ENCODE peak calls at places on chromosomes 12 and 14, in six cellular contexts. One of them, this sample, is unnamed.
A peak's percentile ranks its signal among the peaks of the same experiment; 100 is the strongest.

GRCh38 chr14:100488057-100488456 is 99.2 kb downstream of the BEGAIN start:
- DNase-seq in OCI-LY7: peak; percentile 20
- DNase-seq in breast epithelium: no peak
- DNase-seq in stomach: no peak
- DNase-seq in mesenchymal stem cell: no peak
- DNase-seq in fibroblast of lung: no peak
- DNase-seq in this sample: no peak

GRCh38 chr14:54902521-54903420 is at the start of gene GCH1:
- DNase-seq in OCI-LY7: peak; percentile 86
- DNase-seq in breast epithelium: peak; percentile 46
- DNase-seq in stomach: peak; percentile 86
- DNase-seq in mesenchymal stem cell: peak; percentile 79
- DNase-seq in fibroblast of lung: peak; percentile 35
- DNase-seq in this sample: no peak

GRCh38 chr12:41795910-41796309 is 348.8 kb downstream of the GXYLT1 start:
- DNase-seq in OCI-LY7: no peak
- DNase-seq in breast epithelium: no peak
- DNase-seq in stomach: no peak
- DNase-seq in mesenchymal stem cell: no peak
- DNase-seq in fibroblast of lung: no peak
- DNase-seq in this sample: no peak

GRCh38 chr12:59937148-59937547 is 341.3 kb downstream of the SLC16A7 start:
- DNase-seq in OCI-LY7: no peak
- DNase-seq in breast epithelium: no peak
- DNase-seq in stomach: no peak
- DNase-seq in mesenchymal stem cell: no peak
- DNase-seq in fibroblast of lung: peak; percentile 59
- DNase-seq in this sample: no peak

GRCh38 chr12:112906712-112907414 is at the start of gene OAS1:
- DNase-seq in OCI-LY7: peak; percentile 80
- DNase-seq in breast epithelium: peak; percentile 26
- DNase-seq in stomach: peak; percentile 35
- DNase-seq in mesenchymal stem cell: peak; percentile 58
- DNase-seq in fibroblast of lung: peak; percentile 14
- DNase-seq in this sample: no peak

GRCh38 chr14:49966304-49966809 is 73.5 kb downstream of the ARF6 start:
- DNase-seq in OCI-LY7: no peak
- DNase-seq in breast epithelium: no peak
- DNase-seq in stomach: peak; percentile 65
- DNase-seq in mesenchymal stem cell: no peak
- DNase-seq in fibroblast of lung: peak; percentile 42
- DNase-seq in this sample: no peak

GRCh38 chr14:74545386-74545785 is 51.8 kb downstream of the ISCA2 start:
- DNase-seq in OCI-LY7: no peak
- DNase-seq in breast epithelium: no peak
- DNase-seq in stomach: no peak
- DNase-seq in mesenchymal stem cell: no peak
- DNase-seq in fibroblast of lung: no peak
- DNase-seq in this sample: no peak

GRCh38 chr12:4857472-4858291 is 52.0 kb upstream of the KCNA1 start:
- DNase-seq in OCI-LY7: peak; percentile 77
- DNase-seq in breast epithelium: peak; percentile 49
- DNase-seq in stomach: peak; percentile 78
- DNase-seq in mesenchymal stem cell: peak; percentile 67
- DNase-seq in fibroblast of lung: peak; percentile 57
- DNase-seq in this sample: peak; percentile 87

GRCh38 chr12:95445884-95446482 is 28.0 kb upstream of the METAP2 start:
- DNase-seq in OCI-LY7: no peak
- DNase-seq in breast epithelium: no peak
- DNase-seq in stomach: no peak
- DNase-seq in mesenchymal stem cell: no peak
- DNase-seq in fibroblast of lung: no peak
- DNase-seq in this sample: no peak

GRCh38 chr12:31989571-31989970 is 30.4 kb downstream of the RESF1 start:
- DNase-seq in OCI-LY7: no peak
- DNase-seq in breast epithelium: no peak
- DNase-seq in stomach: no peak
- DNase-seq in mesenchymal stem cell: no peak
- DNase-seq in fibroblast of lung: no peak
- DNase-seq in this sample: no peak

GRCh38 chr14:61110683-61111082 is 129.6 kb downstream of the SLC38A6 start:
- DNase-seq in OCI-LY7: no peak
- DNase-seq in breast epithelium: no peak
- DNase-seq in stomach: no peak
- DNase-seq in mesenchymal stem cell: no peak
- DNase-seq in fibroblast of lung: no peak
- DNase-seq in this sample: no peak

GRCh38 chr12:50353869-50354593 is 42.4 kb downstream of the FAM186A start:
- DNase-seq in OCI-LY7: no peak
- DNase-seq in breast epithelium: no peak
- DNase-seq in stomach: no peak
- DNase-seq in mesenchymal stem cell: peak; percentile 55
- DNase-seq in fibroblast of lung: peak; percentile 20
- DNase-seq in this sample: no peak

GRCh38 chr12:7131502-7131866 is 1.3 kb downstream of the CLSTN3 start:
- DNase-seq in OCI-LY7: no peak
- DNase-seq in breast epithelium: no peak
- DNase-seq in stomach: no peak
- DNase-seq in mesenchymal stem cell: no peak
- DNase-seq in fibroblast of lung: no peak
- DNase-seq in this sample: no peak

GRCh38 chr12:109494348-109494881 is 17.0 kb downstream of the UBE3B start:
- DNase-seq in OCI-LY7: no peak
- DNase-seq in breast epithelium: no peak
- DNase-seq in stomach: no peak
- DNase-seq in mesenchymal stem cell: no peak
- DNase-seq in fibroblast of lung: peak; percentile 20
- DNase-seq in this sample: no peak

GRCh38 chr14:28461379-28461778 is 305.2 kb upstream of the FOXG1 start:
- DNase-seq in OCI-LY7: no peak
- DNase-seq in breast epithelium: no peak
- DNase-seq in stomach: no peak
- DNase-seq in mesenchymal stem cell: no peak
- DNase-seq in fibroblast of lung: peak; percentile 41
- DNase-seq in this sample: no peak

GRCh38 chr14:77181124-77181602 is 435 bp upstream of the TMEM63C start:
- DNase-seq in OCI-LY7: peak; percentile 54
- DNase-seq in breast epithelium: no peak
- DNase-seq in stomach: no peak
- DNase-seq in mesenchymal stem cell: no peak
- DNase-seq in fibroblast of lung: no peak
- DNase-seq in this sample: no peak

GRCh38 chr14:94897092-94897491 is 127.2 kb upstream of the GSC start:
- DNase-seq in OCI-LY7: no peak
- DNase-seq in breast epithelium: no peak
- DNase-seq in stomach: no peak
- DNase-seq in mesenchymal stem cell: no peak
- DNase-seq in fibroblast of lung: peak; percentile 22
- DNase-seq in this sample: no peak

GRCh38 chr12:65965358-65965757 is 141.1 kb downstream of the HMGA2 start:
- DNase-seq in OCI-LY7: no peak
- DNase-seq in breast epithelium: no peak
- DNase-seq in stomach: no peak
- DNase-seq in mesenchymal stem cell: no peak
- DNase-seq in fibroblast of lung: peak; percentile 93
- DNase-seq in this sample: no peak

GRCh38 chr12:79883216-79883615 is 51.7 kb downstream of the PPP1R12A start:
- DNase-seq in OCI-LY7: no peak
- DNase-seq in breast epithelium: no peak
- DNase-seq in stomach: no peak
- DNase-seq in mesenchymal stem cell: peak; percentile 52
- DNase-seq in fibroblast of lung: peak; percentile 78
- DNase-seq in this sample: no peak

GRCh38 chr14:105059917-105060565 is 5.2 kb downstream of the GPR132 start:
- DNase-seq in OCI-LY7: no peak
- DNase-seq in breast epithelium: no peak
- DNase-seq in stomach: no peak
- DNase-seq in mesenchymal stem cell: no peak
- DNase-seq in fibroblast of lung: no peak
- DNase-seq in this sample: no peak

GRCh38 chr12:42725839-42726238 is 136.3 kb upstream of the PRICKLE1 start:
- DNase-seq in OCI-LY7: no peak
- DNase-seq in breast epithelium: no peak
- DNase-seq in stomach: no peak
- DNase-seq in mesenchymal stem cell: peak; percentile 81
- DNase-seq in fibroblast of lung: peak; percentile 98
- DNase-seq in this sample: no peak

GRCh38 chr12:103778781-103779180 is 62.3 kb downstream of the NT5DC3 start:
- DNase-seq in OCI-LY7: no peak
- DNase-seq in breast epithelium: no peak
- DNase-seq in stomach: no peak
- DNase-seq in mesenchymal stem cell: peak; percentile 39
- DNase-seq in fibroblast of lung: no peak
- DNase-seq in this sample: no peak

GRCh38 chr14:102071283-102071998 is 15.4 kb downstream of the HSP90AA1 start:
- DNase-seq in OCI-LY7: no peak
- DNase-seq in breast epithelium: peak; percentile 37
- DNase-seq in stomach: no peak
- DNase-seq in mesenchymal stem cell: peak; percentile 51
- DNase-seq in fibroblast of lung: peak; percentile 90
- DNase-seq in this sample: no peak

DNA sequence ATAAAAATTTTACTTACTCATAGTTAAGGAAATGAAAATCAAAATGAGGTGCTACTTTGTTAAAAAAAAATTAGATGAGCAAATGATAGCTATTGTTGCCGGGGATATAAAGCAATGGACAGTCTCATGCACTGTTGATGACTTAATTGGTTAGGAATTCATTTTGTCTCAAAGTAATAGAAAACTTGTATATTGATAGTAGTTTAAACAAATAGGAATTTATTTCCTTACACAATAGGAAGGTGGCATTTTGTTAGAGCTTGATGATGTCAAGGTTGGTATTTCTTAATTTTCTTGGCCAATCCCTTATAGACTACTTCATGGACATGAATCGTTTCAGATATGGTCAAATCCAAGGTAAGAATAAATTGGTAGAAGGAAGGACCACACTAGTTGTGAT is 7.8 kb downstream of the PRPF39 start:
- DNase-seq in OCI-LY7: no peak
- DNase-seq in breast epithelium: no peak
- DNase-seq in stomach: no peak
- DNase-seq in mesenchymal stem cell: no peak
- DNase-seq in fibroblast of lung: peak; percentile 58
- DNase-seq in this sample: no peak
- H3K27ac ChIP-seq in OCI-LY7: no peak overlapping the region
- H3K27ac ChIP-seq in breast epithelium: no peak overlapping the region
- H3K27ac ChIP-seq in stomach: no peak overlapping the region
- H3K27ac ChIP-seq in mesenchymal stem cell: no peak overlapping the region
- H3K27ac ChIP-seq in fibroblast of lung: no peak overlapping the region
- H3K27ac ChIP-seq in this sample: no peak overlapping the region

GRCh38 chr12:1793426-1794210 is 26.7 kb upstream of the LRTM2 start:
- DNase-seq in OCI-LY7: no peak
- DNase-seq in breast epithelium: no peak
- DNase-seq in stomach: no peak
- DNase-seq in mesenchymal stem cell: no peak
- DNase-seq in fibroblast of lung: no peak
- DNase-seq in this sample: no peak

GRCh38 chr12:1794440-1795090 is 25.8 kb upstream of the LRTM2 start:
- DNase-seq in OCI-LY7: no peak
- DNase-seq in breast epithelium: no peak
- DNase-seq in stomach: no peak
- DNase-seq in mesenchymal stem cell: no peak
- DNase-seq in fibroblast of lung: no peak
- DNase-seq in this sample: no peak

GRCh38 chr12:1796515-1797010 is 23.8 kb upstream of the LRTM2 start:
- DNase-seq in OCI-LY7: peak; percentile 18
- DNase-seq in breast epithelium: no peak
- DNase-seq in stomach: peak; percentile 45
- DNase-seq in mesenchymal stem cell: no peak
- DNase-seq in fibroblast of lung: no peak
- DNase-seq in this sample: no peak

GRCh38 chr12:1795785-1796514 is 24.4 kb upstream of the LRTM2 start:
- DNase-seq in OCI-LY7: peak; percentile 93
- DNase-seq in breast epithelium: peak; percentile 86
- DNase-seq in stomach: peak; percentile 95
- DNase-seq in mesenchymal stem cell: peak; percentile 80
- DNase-seq in fibroblast of lung: peak; percentile 81
- DNase-seq in this sample: peak; percentile 88

GRCh38 chr12:1795221-1795784 is 25.1 kb upstream of the LRTM2 start:
- DNase-seq in OCI-LY7: peak; percentile 14
- DNase-seq in breast epithelium: no peak
- DNase-seq in stomach: no peak
- DNase-seq in mesenchymal stem cell: no peak
- DNase-seq in fibroblast of lung: no peak
- DNase-seq in this sample: no peak
- H3K4me3 ChIP-seq in OCI-LY7: peak overlapping the region; percentile 31
- H3K4me3 ChIP-seq in breast epithelium: no peak overlapping the region
- H3K4me3 ChIP-seq in stomach: no peak overlapping the region
- H3K4me3 ChIP-seq in mesenchymal stem cell: peak overlapping the region; percentile 53
- H3K4me3 ChIP-seq in fibroblast of lung: no peak overlapping the region
- H3K4me3 ChIP-seq in this sample: peak overlapping the region; percentile 68

GRCh38 chr12:122389677-122390076 is 32.8 kb downstream of the CLIP1 start:
- DNase-seq in OCI-LY7: no peak
- DNase-seq in breast epithelium: no peak
- DNase-seq in stomach: no peak
- DNase-seq in mesenchymal stem cell: no peak
- DNase-seq in fibroblast of lung: no peak
- DNase-seq in this sample: no peak

GRCh38 chr12:122395319-122395718 is 27.1 kb downstream of the CLIP1 start:
- DNase-seq in OCI-LY7: no peak
- DNase-seq in breast epithelium: no peak
- DNase-seq in stomach: no peak
- DNase-seq in mesenchymal stem cell: peak; percentile 74
- DNase-seq in fibroblast of lung: peak; percentile 88
- DNase-seq in this sample: no peak

GRCh38 chr12:122393822-122394221 is 28.6 kb downstream of the CLIP1 start:
- DNase-seq in OCI-LY7: no peak
- DNase-seq in breast epithelium: no peak
- DNase-seq in stomach: no peak
- DNase-seq in mesenchymal stem cell: no peak
- DNase-seq in fibroblast of lung: no peak
- DNase-seq in this sample: no peak

GRCh38 chr12:122394626-122395194 is 27.8 kb downstream of the CLIP1 start:
- DNase-seq in OCI-LY7: no peak
- DNase-seq in breast epithelium: no peak
- DNase-seq in stomach: no peak
- DNase-seq in mesenchymal stem cell: no peak
- DNase-seq in fibroblast of lung: no peak
- DNase-seq in this sample: no peak

DNA sequence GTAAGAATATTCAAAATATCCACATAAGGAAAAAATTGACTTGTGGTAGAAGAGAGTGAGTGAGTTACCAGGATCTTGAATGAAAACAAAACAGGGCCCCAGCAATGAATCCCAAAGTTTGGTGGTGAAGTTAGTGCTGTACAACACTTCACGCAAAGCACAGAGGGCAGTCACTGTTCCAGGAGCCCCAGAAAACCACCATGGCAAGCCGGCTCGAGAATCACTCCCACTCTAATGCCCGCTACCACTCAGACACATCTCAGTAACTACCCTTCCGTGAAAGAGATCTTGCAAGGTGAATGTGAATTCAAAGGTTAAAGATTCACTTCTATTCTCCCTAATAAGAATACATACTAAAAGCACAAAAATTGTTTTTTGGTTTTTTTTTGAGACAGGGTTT is 30.1 kb downstream of the CLIP1 start:
- DNase-seq in OCI-LY7: no peak
- DNase-seq in breast epithelium: no peak
- DNase-seq in stomach: no peak
- DNase-seq in mesenchymal stem cell: no peak
- DNase-seq in fibroblast of lung: no peak
- DNase-seq in this sample: no peak
- H3K27ac ChIP-seq in OCI-LY7: no peak overlapping the region
- H3K27ac ChIP-seq in breast epithelium: no peak overlapping the region
- H3K27ac ChIP-seq in stomach: no peak overlapping the region
- H3K27ac ChIP-seq in mesenchymal stem cell: no peak overlapping the region
- H3K27ac ChIP-seq in fibroblast of lung: no peak overlapping the region
- H3K27ac ChIP-seq in this sample: no peak overlapping the region

GRCh38 chr14:71933026-71933587 is 878 bp downstream of the RGS6 start:
- DNase-seq in OCI-LY7: no peak
- DNase-seq in breast epithelium: no peak
- DNase-seq in stomach: no peak
- DNase-seq in mesenchymal stem cell: no peak
- DNase-seq in fibroblast of lung: peak; percentile 2
- DNase-seq in this sample: no peak
- H3K4me3 ChIP-seq in OCI-LY7: no peak overlapping the region
- H3K4me3 ChIP-seq in breast epithelium: peak overlapping the region; percentile 32
- H3K4me3 ChIP-seq in stomach: peak overlapping the region; percentile 47
- H3K4me3 ChIP-seq in mesenchymal stem cell: no peak overlapping the region
- H3K4me3 ChIP-seq in fibroblast of lung: no peak overlapping the region
- H3K4me3 ChIP-seq in this sample: peak overlapping the region; percentile 60